ENCODE peak calls at places on chromosomes 6 and 20, in four cellular contexts. G is AG09309, K is A673, T is keratinocyte. W is an unnamed sample.

GRCh38 chr6:47070461-47070860 is 28.3 kb upstream of the ADGRF1 start:
- DNase-seq in G (no peak), K (no peak), T (no peak), W (no peak)

GRCh38 chr6:57013501-57013900 is 33.0 kb upstream of the KIAA1586 start:
- DNase-seq in G (peak), K (peak), T (peak), W (peak)

GRCh38 chr6:108803982-108804490 is 44.2 kb upstream of the ARMC2 start:
- DNase-seq in G (no peak), K (no peak), T (no peak), W (no peak)

GRCh38 chr6:16723833-16724232 is 37.4 kb downstream of the ATXN1 start:
- DNase-seq in G (peak), K (peak), T (no peak), W (peak)

GRCh38 chr6:161219336-161220079 is 54.4 kb downstream of the AGPAT4 start:
- DNase-seq in G (no peak), K (no peak), T (no peak), W (no peak)

GRCh38 chr6:144219056-144219685 is 66.0 kb upstream of the UTRN start:
- DNase-seq in G (peak), K (peak), T (no peak), W (no peak)

GRCh38 chr20:3111507-3111906 is 27.0 kb upstream of the AVP start:
- DNase-seq in G (no peak), K (no peak), T (no peak), W (no peak)

GRCh38 chr6:56593801-56594318 is 48.8 kb downstream of the DST start:
- DNase-seq in G (peak), K (no peak), T (no peak), W (no peak)

GRCh38 chr6:43945778-43946100 is 175.7 kb downstream of the VEGFA start:
- DNase-seq in G (no peak), K (no peak), T (no peak), W (no peak)

GRCh38 chr20:63532449-63532971 is 4.7 kb downstream of the PTK6 start:
- DNase-seq in G (no peak), K (no peak), T (no peak), W (no peak)

GRCh38 chr6:148251286-148251685 is 91.4 kb upstream of the SASH1 start:
- DNase-seq in G (no peak), K (peak), T (no peak), W (no peak)

GRCh38 chr6:33144373-33144772 is 47.9 kb downstream of the COL11A2 start:
- DNase-seq in G (no peak), K (peak), T (no peak), W (peak)

DNA sequence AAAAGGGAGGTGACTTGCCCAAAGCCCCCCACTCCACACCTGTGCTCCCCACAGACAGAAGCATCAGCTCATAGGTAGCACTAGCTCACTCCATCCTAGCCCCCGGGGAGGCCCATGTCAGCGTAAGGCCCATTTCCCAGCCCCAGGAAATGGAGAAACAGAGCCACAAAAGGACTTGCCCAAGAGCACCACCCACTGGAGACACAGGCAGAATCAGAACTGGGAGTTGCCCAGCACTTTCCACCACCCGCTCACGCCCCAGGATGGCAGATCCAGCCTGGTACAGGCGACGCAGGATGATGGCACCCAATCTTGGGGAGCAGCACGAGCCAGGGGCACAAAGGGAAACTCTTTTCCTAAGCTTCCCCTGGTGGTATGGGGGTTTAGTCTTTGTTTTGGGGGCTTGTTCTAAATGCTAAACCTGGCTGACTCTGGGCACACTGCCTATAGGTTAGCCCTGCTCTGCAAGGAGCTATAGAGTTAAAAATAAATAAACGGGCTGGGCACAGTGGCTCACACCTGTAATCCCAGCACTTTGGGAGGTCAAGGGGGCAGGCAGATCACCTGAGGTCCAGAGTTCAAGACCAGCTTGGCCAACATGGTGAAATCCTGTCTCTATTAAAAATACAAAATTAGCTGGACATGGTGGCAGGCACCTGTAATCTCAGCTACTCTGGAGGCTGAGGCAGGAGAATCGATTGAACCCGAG is 11.8 kb downstream of the C20orf203 start:
- DNase-seq in G (no peak), K (no peak), T (no peak), W (no peak)
- TF ChIP-seq CTCF in G (no peak), K (peak), T (peak), W (no peak)

GRCh38 chr6:5338177-5338960 is 77.1 kb downstream of the FARS2 start:
- DNase-seq in G (no peak), K (no peak), T (no peak), W (no peak)
- H3K4me3 ChIP-seq in G (no peak), K (no peak), T (no peak), W (no peak)

DNA sequence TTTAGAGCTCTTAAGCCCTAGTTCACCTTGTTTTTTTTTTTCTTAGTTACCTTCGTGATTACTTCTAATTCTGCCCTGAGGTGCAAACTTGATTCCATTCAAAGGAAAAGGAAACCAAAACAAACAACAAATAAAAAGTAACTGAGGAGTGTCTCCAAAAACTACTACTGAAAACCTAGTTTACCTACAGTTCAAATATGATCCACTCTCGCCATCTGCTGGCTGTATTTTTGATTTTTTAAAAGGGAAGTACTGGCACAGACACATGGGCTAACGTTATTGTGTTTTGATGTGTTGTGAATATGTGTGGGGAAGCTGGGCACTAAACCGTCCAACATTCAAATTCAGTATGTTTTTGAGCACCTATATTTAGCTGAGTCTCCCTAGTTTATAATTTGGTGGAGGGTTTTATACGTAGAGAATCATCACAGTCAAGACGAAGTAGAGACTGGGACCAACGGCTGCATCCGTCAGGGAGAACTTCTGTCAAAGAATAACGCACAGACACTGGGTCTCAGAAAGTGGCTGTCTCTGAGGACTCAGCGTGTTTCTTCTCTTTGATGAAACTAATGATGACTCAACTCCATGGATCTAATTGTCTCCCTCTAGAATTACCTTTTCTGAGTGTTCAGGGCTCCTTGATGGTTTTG is 373.5 kb upstream of the BTBD3 start:
- DNase-seq in G (peak), K (peak), T (no peak), W (peak)
- TF ChIP-seq CTCF in G (peak), K (peak), T (peak), W (peak)

GRCh38 chr20:49706548-49707517 is 6.8 kb downstream of the B4GALT5 start:
- DNase-seq in G (no peak), K (no peak), T (no peak), W (no peak)
- H3K4me3 ChIP-seq in G (no peak), K (no peak), T (no peak), W (no peak)

DNA sequence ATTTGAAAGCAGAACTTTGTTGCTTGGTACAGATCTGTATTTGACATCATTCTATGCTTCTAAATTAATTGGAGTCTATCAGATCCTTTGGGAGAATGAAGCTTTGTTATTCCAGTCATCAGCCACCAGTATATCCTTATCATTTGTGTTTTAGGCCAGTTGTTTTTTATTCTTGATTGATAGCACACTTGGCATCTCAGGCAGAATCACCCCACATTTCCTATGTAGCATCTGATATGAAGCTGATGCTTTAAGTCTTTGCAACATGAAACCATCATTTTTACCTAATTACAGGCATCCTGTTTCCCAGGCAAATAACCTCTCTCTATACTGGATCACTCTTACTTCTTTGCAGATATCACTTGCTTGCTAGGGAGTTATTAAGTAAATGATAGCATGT is 20.7 kb upstream of the RNGTT start:
- DNase-seq in G (no peak), K (no peak), T (no peak), W (no peak)
- TF ChIP-seq CTCF in G (no peak), K (no peak), T (no peak), W (no peak)

W was measured in epithelial cell of proximal tubule.